ENCODE peak calls at places on chromosomes 12 and 14, in six cellular contexts. Y is adrenal gland, I is HCT116, V is upper lobe of left lung, N is lower leg skin, W is A549. O is an unnamed sample.

GRCh38 chr12:509494-509893 is 49.8 kb downstream of the B4GALNT3 start:
- DNase-seq in W (no peak), Y (no peak), N (peak), I (no peak), V (no peak), O (no peak)

GRCh38 chr14:85607571-85608219 is 77.8 kb downstream of the FLRT2 start:
- DNase-seq in N (no peak), V (no peak), W (no peak), I (no peak), Y (no peak), O (no peak)

GRCh38 chr12:89195470-89195869 is 156.8 kb downstream of the DUSP6 start:
- DNase-seq in V (no peak), I (no peak), W (no peak), Y (no peak), N (no peak), O (no peak)

GRCh38 chr12:79566452-79566851 is 124.3 kb downstream of the PAWR start:
- DNase-seq in I (no peak), W (no peak), V (no peak), Y (no peak), N (no peak), O (no peak)

GRCh38 chr12:76030378-76031080 is 1.0 kb downstream of the PHLDA1 start:
- DNase-seq in W (no peak), I (no peak), V (peak), N (peak), Y (peak), O (peak)

GRCh38 chr14:50127802-50128201 is 11.4 kb upstream of the VCPKMT start:
- DNase-seq in V (no peak), W (no peak), Y (no peak), N (no peak), I (no peak), O (no peak)

GRCh38 chr12:112868459-112869041 is 38.2 kb upstream of the OAS1 start:
- DNase-seq in V (no peak), Y (no peak), N (no peak), W (no peak), I (no peak), O (no peak)

GRCh38 chr12:49720214-49720613 is 13.0 kb upstream of the FMNL3 start:
- DNase-seq in Y (peak), I (no peak), W (no peak), N (no peak), V (no peak), O (no peak)

GRCh38 chr12:49945394-49946080 is 5.0 kb upstream of the AQP2 start:
- DNase-seq in N (peak), Y (peak), I (peak), V (peak), W (peak), O (peak)

GRCh38 chr12:132352896-132353800 is 23.8 kb upstream of the GALNT9 start:
- DNase-seq in N (no peak), V (peak), W (no peak), Y (no peak), I (no peak), O (no peak)

GRCh38 chr12:51160814-51161459 is 12.0 kb downstream of the TFCP2 start:
- DNase-seq in N (no peak), W (no peak), Y (no peak), V (no peak), I (no peak), O (no peak)

GRCh38 chr12:34625116-34625515 is 602.8 kb downstream of the ALG10 start:
- DNase-seq in N (no peak), I (peak), V (no peak), W (no peak), Y (no peak), O (no peak)

GRCh38 chr12:112939761-112940357 is 1.6 kb downstream of the OAS3 start:
- DNase-seq in V (no peak), N (no peak), W (no peak), Y (no peak), I (no peak), O (no peak)

GRCh38 chr12:115898670-115899069 is 378.8 kb downstream of the MED13L start:
- DNase-seq in W (no peak), I (no peak), V (no peak), Y (no peak), N (peak), O (no peak)

GRCh38 chr14:101001311-101002069 is 98.0 kb upstream of the RTL1 start:
- DNase-seq in Y (no peak), W (no peak), N (no peak), V (no peak), I (no peak), O (no peak)

GRCh38 chr12:109597795-109598427 is 24.3 kb downstream of the MVK start:
- DNase-seq in N (peak), V (peak), Y (peak), W (peak), I (peak), O (peak)
- TF ChIP-seq POLR2A in N (no peak), V (no peak), Y (no peak), W (no peak), I (no peak), O (no peak)

GRCh38 chr12:56157201-56158028 is 744 bp upstream of the MYL6 start:
- DNase-seq in Y (peak), N (peak), I (peak), V (peak), W (peak), O (peak)
- TF ChIP-seq POLR2A in Y (peak), N (no peak), I (no peak), V (peak), W (peak), O (no peak)

GRCh38 chr14:73726025-73726961 is 12.1 kb upstream of the PNMA1 start:
- DNase-seq in W (no peak), I (no peak), N (peak), V (no peak), Y (no peak), O (no peak)
- TF ChIP-seq POLR2A in W (no peak), I (no peak), N (no peak), V (no peak), Y (no peak), O (no peak)

GRCh38 chr14:94970937-94971730 is 186.2 kb downstream of the DICER1 start:
- DNase-seq in V (no peak), I (no peak), W (no peak), Y (no peak), N (peak), O (peak)
- TF ChIP-seq POLR2A in V (no peak), I (no peak), W (no peak), Y (no peak), N (no peak), O (no peak)

GRCh38 chr12:92141585-92142244 is 3.9 kb downstream of the BTG1 start:
- DNase-seq in Y (no peak), I (no peak), W (no peak), V (no peak), N (no peak), O (no peak)

GRCh38 chr12:92144045-92144630 is 1.5 kb downstream of the BTG1 start:
- DNase-seq in W (peak), V (no peak), N (peak), Y (peak), I (peak), O (peak)

GRCh38 chr12:92143280-92143679 is 2.4 kb downstream of the BTG1 start:
- DNase-seq in I (no peak), N (no peak), Y (no peak), V (no peak), W (no peak), O (no peak)

GRCh38 chr12:92140919-92141536 is 4.6 kb downstream of the BTG1 start:
- DNase-seq in W (no peak), V (no peak), I (no peak), N (no peak), Y (no peak), O (no peak)

GRCh38 chr12:92142251-92142896 is 3.3 kb downstream of the BTG1 start:
- DNase-seq in N (no peak), V (no peak), I (no peak), Y (no peak), W (no peak), O (no peak)
- TF ChIP-seq POLR2A in N (no peak), V (no peak), I (no peak), Y (no peak), W (no peak), O (no peak)